ENCODE peak calls at places on chromosomes 6 and 20, in six cellular contexts. One of them, this sample, is unnamed.

GRCh38 chr6:30798501-30798900 is 54.2 kb upstream of the IER3 start:
- DNase-seq in Peyer's patch: no peak
- DNase-seq in left lung: no peak
- DNase-seq in body of pancreas: no peak
- DNase-seq in GM23338: no peak
- DNase-seq in astrocyte: no peak
- DNase-seq in this sample: no peak

GRCh38 chr20:513429-513828 is 30.2 kb downstream of the CSNK2A1 start:
- DNase-seq in Peyer's patch: no peak
- DNase-seq in left lung: no peak
- DNase-seq in body of pancreas: no peak
- DNase-seq in GM23338: no peak
- DNase-seq in astrocyte: no peak
- DNase-seq in this sample: no peak

GRCh38 chr6:18958146-18958545 is 571.0 kb downstream of the RNF144B start:
- DNase-seq in Peyer's patch: no peak
- DNase-seq in left lung: no peak
- DNase-seq in body of pancreas: no peak
- DNase-seq in GM23338: no peak
- DNase-seq in astrocyte: no peak
- DNase-seq in this sample: no peak

GRCh38 chr6:135627092-135627715 is 129.7 kb upstream of the AHI1 start:
- DNase-seq in Peyer's patch: no peak
- DNase-seq in left lung: no peak
- DNase-seq in body of pancreas: no peak
- DNase-seq in GM23338: no peak
- DNase-seq in astrocyte: no peak
- DNase-seq in this sample: no peak

GRCh38 chr20:5727018-5727515 is 23.1 kb upstream of the SHLD1 start:
- DNase-seq in Peyer's patch: no peak
- DNase-seq in left lung: no peak
- DNase-seq in body of pancreas: no peak
- DNase-seq in GM23338: no peak
- DNase-seq in astrocyte: no peak
- DNase-seq in this sample: no peak

GRCh38 chr6:144515761-144516160 is 230.6 kb downstream of the UTRN start:
- DNase-seq in Peyer's patch: no peak
- DNase-seq in left lung: no peak
- DNase-seq in body of pancreas: no peak
- DNase-seq in GM23338: no peak
- DNase-seq in astrocyte: no peak
- DNase-seq in this sample: no peak

GRCh38 chr6:152605342-152605741 is 31.8 kb downstream of the SYNE1 start:
- DNase-seq in Peyer's patch: no peak
- DNase-seq in left lung: no peak
- DNase-seq in body of pancreas: no peak
- DNase-seq in GM23338: no peak
- DNase-seq in astrocyte: peak; percentile 33
- DNase-seq in this sample: no peak

GRCh38 chr6:129215246-129215645 is 332.3 kb downstream of the LAMA2 start:
- DNase-seq in Peyer's patch: no peak
- DNase-seq in left lung: no peak
- DNase-seq in body of pancreas: no peak
- DNase-seq in GM23338: no peak
- DNase-seq in astrocyte: no peak
- DNase-seq in this sample: no peak

GRCh38 chr6:143501851-143502250 is 9.7 kb downstream of the FUCA2 start:
- DNase-seq in Peyer's patch: no peak
- DNase-seq in left lung: no peak
- DNase-seq in body of pancreas: no peak
- DNase-seq in GM23338: no peak
- DNase-seq in astrocyte: no peak
- DNase-seq in this sample: no peak

GRCh38 chr6:128071212-128071611 is 170.4 kb upstream of the THEMIS start:
- DNase-seq in Peyer's patch: no peak
- DNase-seq in left lung: no peak
- DNase-seq in body of pancreas: no peak
- DNase-seq in GM23338: no peak
- DNase-seq in astrocyte: no peak
- DNase-seq in this sample: no peak

GRCh38 chr6:158008894-158009891 is 27.5 kb downstream of the SYNJ2 start:
- DNase-seq in Peyer's patch: no peak
- DNase-seq in left lung: no peak
- DNase-seq in body of pancreas: peak; percentile 51
- DNase-seq in GM23338: no peak
- DNase-seq in astrocyte: peak; percentile 60
- DNase-seq in this sample: peak; percentile 68

GRCh38 chr6:28597924-28598323 is 72.2 kb downstream of the GPX5 start:
- DNase-seq in Peyer's patch: no peak
- DNase-seq in left lung: no peak
- DNase-seq in body of pancreas: no peak
- DNase-seq in GM23338: peak; percentile 66
- DNase-seq in astrocyte: no peak
- DNase-seq in this sample: no peak

GRCh38 chr20:12984069-12984765 is 24.6 kb upstream of the SPTLC3 start:
- DNase-seq in Peyer's patch: no peak
- DNase-seq in left lung: no peak
- DNase-seq in body of pancreas: no peak
- DNase-seq in GM23338: no peak
- DNase-seq in astrocyte: peak; percentile 67
- DNase-seq in this sample: no peak

GRCh38 chr6:108651781-108652227 is 91.1 kb downstream of the FOXO3 start:
- DNase-seq in Peyer's patch: no peak
- DNase-seq in left lung: no peak
- DNase-seq in body of pancreas: peak; percentile 59
- DNase-seq in GM23338: no peak
- DNase-seq in astrocyte: peak; percentile 92
- DNase-seq in this sample: no peak

GRCh38 chr6:167512926-167513325 is 188.0 kb downstream of the TTLL2 start:
- DNase-seq in Peyer's patch: no peak
- DNase-seq in left lung: no peak
- DNase-seq in body of pancreas: no peak
- DNase-seq in GM23338: no peak
- DNase-seq in astrocyte: no peak
- DNase-seq in this sample: no peak

GRCh38 chr20:2429061-2429460 is 41.5 kb downstream of the SNRPB start:
- DNase-seq in Peyer's patch: no peak
- DNase-seq in left lung: no peak
- DNase-seq in body of pancreas: no peak
- DNase-seq in GM23338: no peak
- DNase-seq in astrocyte: no peak
- DNase-seq in this sample: no peak

GRCh38 chr6:31738048-31738979 is 1.5 kb upstream of the MSH5 start:
- DNase-seq in Peyer's patch: peak; percentile 75
- DNase-seq in left lung: peak; percentile 78
- DNase-seq in body of pancreas: peak; percentile 84
- DNase-seq in GM23338: peak; percentile 50
- DNase-seq in astrocyte: peak; percentile 78
- DNase-seq in this sample: peak; percentile 66

GRCh38 chr6:41970436-41970846 is 28.8 kb upstream of the CCND3 start:
- DNase-seq in Peyer's patch: no peak
- DNase-seq in left lung: peak; percentile 73
- DNase-seq in body of pancreas: peak; percentile 8
- DNase-seq in GM23338: no peak
- DNase-seq in astrocyte: peak; percentile 5
- DNase-seq in this sample: peak; percentile 73

GRCh38 chr20:32474967-32475819 is 109.9 kb downstream of the NOL4L start:
- DNase-seq in Peyer's patch: peak; percentile 94
- DNase-seq in left lung: peak; percentile 94
- DNase-seq in body of pancreas: peak; percentile 79
- DNase-seq in GM23338: peak; percentile 82
- DNase-seq in astrocyte: peak; percentile 91
- DNase-seq in this sample: peak; percentile 95

GRCh38 chr6:52423971-52424381 is 3.8 kb downstream of the EFHC1 start:
- DNase-seq in Peyer's patch: no peak
- DNase-seq in left lung: no peak
- DNase-seq in body of pancreas: no peak
- DNase-seq in GM23338: peak; percentile 52
- DNase-seq in astrocyte: peak; percentile 96
- DNase-seq in this sample: no peak

GRCh38 chr20:39974966-39975501 is 714.0 kb downstream of the MAFB start:
- DNase-seq in Peyer's patch: no peak
- DNase-seq in left lung: no peak
- DNase-seq in body of pancreas: no peak
- DNase-seq in GM23338: no peak
- DNase-seq in astrocyte: no peak
- DNase-seq in this sample: no peak

GRCh38 chr20:36504295-36504694 is 37.0 kb upstream of the MYL9 start:
- DNase-seq in Peyer's patch: no peak
- DNase-seq in left lung: no peak
- DNase-seq in body of pancreas: no peak
- DNase-seq in GM23338: no peak
- DNase-seq in astrocyte: no peak
- DNase-seq in this sample: no peak
- H3K36me3 ChIP-seq in Peyer's patch: peaks cover 91% of the 10 kb centered on the region
- H3K36me3 ChIP-seq in left lung: no peaks in the 10 kb centered on the region
- H3K36me3 ChIP-seq in body of pancreas: no peaks in the 10 kb centered on the region
- H3K36me3 ChIP-seq in GM23338: peaks cover 16% of the 10 kb centered on the region
- H3K36me3 ChIP-seq in astrocyte: peaks cover 62% of the 10 kb centered on the region
- H3K36me3 ChIP-seq in this sample: peaks cover 94% of the 10 kb centered on the region

GRCh38 chr6:48755315-48755714 is 644.3 kb upstream of the PTCHD4 start:
- DNase-seq in Peyer's patch: no peak
- DNase-seq in left lung: no peak
- DNase-seq in body of pancreas: no peak
- DNase-seq in GM23338: no peak
- DNase-seq in astrocyte: no peak
- DNase-seq in this sample: no peak
- H3K4me3 ChIP-seq in Peyer's patch: no peak overlapping the region
- H3K4me3 ChIP-seq in left lung: no peak overlapping the region
- H3K4me3 ChIP-seq in body of pancreas: no peak overlapping the region
- H3K4me3 ChIP-seq in GM23338: no peak overlapping the region
- H3K4me3 ChIP-seq in astrocyte: no peak overlapping the region
- H3K4me3 ChIP-seq in this sample: no peak overlapping the region

DNA sequence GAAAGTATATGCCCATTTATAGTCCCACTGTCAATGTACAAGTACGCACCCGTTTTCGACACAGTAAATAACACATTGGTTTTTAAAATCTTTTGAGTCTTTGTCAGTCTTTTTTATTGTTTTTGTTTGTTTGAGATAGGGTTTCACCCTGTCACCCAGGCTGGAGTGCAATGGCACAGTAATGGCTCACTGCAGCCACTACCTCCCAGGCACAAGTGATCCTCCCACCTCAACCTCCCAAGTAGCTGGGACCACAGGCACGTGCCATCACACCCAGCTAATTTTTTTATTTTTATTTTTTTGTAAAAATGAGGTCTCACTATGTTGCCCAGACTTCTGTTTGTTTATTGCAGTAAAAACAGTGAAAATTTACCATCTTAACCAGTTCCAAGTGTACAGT is 19.4 kb downstream of the KAT14 start:
- DNase-seq in Peyer's patch: no peak
- DNase-seq in left lung: no peak
- DNase-seq in body of pancreas: no peak
- DNase-seq in GM23338: no peak
- DNase-seq in astrocyte: no peak
- DNase-seq in this sample: no peak
- H3K36me3 ChIP-seq in Peyer's patch: peaks cover 58% of the 10 kb centered on the region
- H3K36me3 ChIP-seq in left lung: no peaks in the 10 kb centered on the region
- H3K36me3 ChIP-seq in body of pancreas: no peaks in the 10 kb centered on the region
- H3K36me3 ChIP-seq in GM23338: peaks cover 23% of the 10 kb centered on the region
- H3K36me3 ChIP-seq in astrocyte: peaks cover 14% of the 10 kb centered on the region
- H3K36me3 ChIP-seq in this sample: peaks cover 61% of the 10 kb centered on the region

GRCh38 chr20:48923149-48923718 is 1.7 kb downstream of the ARFGEF2 start:
- DNase-seq in Peyer's patch: no peak
- DNase-seq in left lung: no peak
- DNase-seq in body of pancreas: no peak
- DNase-seq in GM23338: no peak
- DNase-seq in astrocyte: no peak
- DNase-seq in this sample: no peak
- H3K4me3 ChIP-seq in Peyer's patch: peak overlapping the region; percentile 63
- H3K4me3 ChIP-seq in left lung: no peak overlapping the region
- H3K4me3 ChIP-seq in body of pancreas: no peak overlapping the region
- H3K4me3 ChIP-seq in GM23338: peak overlapping the region; percentile 99
- H3K4me3 ChIP-seq in astrocyte: peak overlapping the region; percentile 85
- H3K4me3 ChIP-seq in this sample: peak overlapping the region; percentile 86

GRCh38 chr20:50574108-50574507 is 63.9 kb downstream of the PTPN1 start:
- DNase-seq in Peyer's patch: no peak
- DNase-seq in left lung: no peak
- DNase-seq in body of pancreas: no peak
- DNase-seq in GM23338: no peak
- DNase-seq in astrocyte: no peak
- DNase-seq in this sample: no peak
- H3K36me3 ChIP-seq in Peyer's patch: peaks cover 58% of the 10 kb centered on the region
- H3K36me3 ChIP-seq in left lung: peaks cover 1% of the 10 kb centered on the region
- H3K36me3 ChIP-seq in body of pancreas: no peaks in the 10 kb centered on the region
- H3K36me3 ChIP-seq in GM23338: peaks cover 1% of the 10 kb centered on the region
- H3K36me3 ChIP-seq in astrocyte: peaks cover 39% of the 10 kb centered on the region
- H3K36me3 ChIP-seq in this sample: peaks cover 71% of the 10 kb centered on the region

DNA sequence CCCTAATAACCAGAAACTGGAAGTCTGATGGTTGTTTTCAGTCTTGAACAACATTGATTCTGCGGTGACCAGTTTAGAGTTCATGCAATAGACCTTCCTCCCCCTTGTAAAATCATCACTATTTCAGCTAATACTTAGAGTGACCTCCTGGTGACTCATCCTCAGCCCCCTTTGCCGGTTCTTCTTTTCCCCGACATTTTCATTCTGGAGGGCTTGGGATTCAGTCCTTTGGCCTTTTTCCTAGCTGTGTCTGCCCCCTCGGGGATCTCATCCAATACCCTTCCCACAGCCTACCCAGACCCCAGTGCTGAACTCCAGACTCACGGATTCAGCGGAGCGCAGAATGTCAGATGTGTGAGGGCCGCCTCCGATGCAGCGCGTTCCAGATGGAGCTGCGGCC is 7.5 kb upstream of the BHLHE23 start:
- DNase-seq in Peyer's patch: no peak
- DNase-seq in left lung: no peak
- DNase-seq in body of pancreas: no peak
- DNase-seq in GM23338: no peak
- DNase-seq in astrocyte: no peak
- DNase-seq in this sample: no peak
- H3K4me3 ChIP-seq in Peyer's patch: no peak overlapping the region
- H3K4me3 ChIP-seq in left lung: no peak overlapping the region
- H3K4me3 ChIP-seq in body of pancreas: no peak overlapping the region
- H3K4me3 ChIP-seq in GM23338: peak overlapping the region; percentile 50
- H3K4me3 ChIP-seq in astrocyte: no peak overlapping the region
- H3K4me3 ChIP-seq in this sample: no peak overlapping the region

DNA sequence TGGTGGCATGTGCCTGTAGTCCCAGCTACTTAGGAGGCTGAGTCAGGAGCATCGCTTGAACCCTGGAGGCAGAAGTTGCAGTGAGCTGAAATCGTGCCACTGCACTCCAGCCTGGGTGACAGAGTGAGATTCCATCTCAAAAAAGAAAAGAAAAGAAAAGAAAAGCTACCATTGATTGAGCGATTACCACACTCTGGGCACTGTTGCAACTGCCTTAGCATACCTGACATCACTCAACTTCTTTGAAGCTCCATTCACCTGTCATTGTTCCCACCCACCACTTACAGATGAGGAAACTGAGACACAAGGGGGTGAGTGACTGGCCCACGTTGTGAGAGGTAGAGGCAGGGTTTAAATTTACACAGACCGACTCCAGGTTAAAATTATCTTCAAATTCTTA is 442.1 kb upstream of the SULF2 start:
- DNase-seq in Peyer's patch: no peak
- DNase-seq in left lung: no peak
- DNase-seq in body of pancreas: no peak
- DNase-seq in GM23338: no peak
- DNase-seq in astrocyte: no peak
- DNase-seq in this sample: no peak
- H3K36me3 ChIP-seq in Peyer's patch: no peaks in the 10 kb centered on the region
- H3K36me3 ChIP-seq in left lung: no peaks in the 10 kb centered on the region
- H3K36me3 ChIP-seq in body of pancreas: no peaks in the 10 kb centered on the region
- H3K36me3 ChIP-seq in GM23338: no peaks in the 10 kb centered on the region
- H3K36me3 ChIP-seq in astrocyte: no peaks in the 10 kb centered on the region
- H3K36me3 ChIP-seq in this sample: no peaks in the 10 kb centered on the region